ENCODE peak calls at places on chromosome 22, in six cellular contexts. F, H, P, Y, X and S are unnamed samples.
A peak's percentile ranks its signal among the peaks of the same experiment; 100 is the strongest.

GRCh38 chr22:44211946-44212930 is 31.5 kb downstream of the PARVG start:
- DNase-seq in F (no peak), H (peak; percentile 19), P (no peak), Y (peak; percentile 11), X (no peak), S (no peak)

GRCh38 chr22:40247976-40248375 is 70.3 kb downstream of the TNRC6B start:
- DNase-seq in F (no peak), H (no peak), P (no peak), Y (no peak), X (no peak), S (peak; percentile 84)

GRCh38 chr22:29157759-29158535 is 47.7 kb upstream of the EMID1 start:
- DNase-seq in F (no peak), H (no peak), P (peak; percentile 51), Y (no peak), X (no peak), S (no peak)

GRCh38 chr22:25852223-25852622 is 110.2 kb downstream of the MYO18B start:
- DNase-seq in F (no peak), H (no peak), P (no peak), Y (no peak), X (no peak), S (no peak)

GRCh38 chr22:38843716-38844660 is at the start of gene NPTXR:
- DNase-seq in F (peak; percentile 64), H (peak; percentile 77), P (peak; percentile 83), Y (peak; percentile 31), X (peak; percentile 47), S (no peak)

GRCh38 chr22:29912605-29913398 is 29.8 kb downstream of the MTMR3 start:
- DNase-seq in F (peak; percentile 29), H (no peak), P (no peak), Y (peak; percentile 93), X (no peak), S (no peak)

GRCh38 chr22:25702046-25702445 is 39.9 kb upstream of the MYO18B start:
- DNase-seq in F (no peak), H (no peak), P (no peak), Y (peak; percentile 29), X (peak; percentile 23), S (no peak)

GRCh38 chr22:50548046-50548912 is 2.6 kb downstream of the KLHDC7B start:
- DNase-seq in F (no peak), H (peak; percentile 93), P (no peak), Y (no peak), X (peak; percentile 86), S (peak; percentile 76)

GRCh38 chr22:50176850-50177536 is 6.5 kb downstream of the PANX2 start:
- DNase-seq in F (no peak), H (no peak), P (no peak), Y (no peak), X (no peak), S (no peak)

GRCh38 chr22:16824718-16825687 is at the start of gene XKR3:
- DNase-seq in F (no peak), H (no peak), P (no peak), Y (no peak), X (peak; percentile 27), S (peak; percentile 29)

GRCh38 chr22:29773233-29773632 is 6.1 kb downstream of the UQCR10 start:
- DNase-seq in F (peak; percentile 57), H (no peak), P (no peak), Y (peak; percentile 61), X (no peak), S (no peak)

GRCh38 chr22:48098243-48098935 is 1335.9 kb downstream of the TBC1D22A start:
- DNase-seq in F (no peak), H (peak; percentile 84), P (no peak), Y (no peak), X (peak; percentile 87), S (peak; percentile 57)

GRCh38 chr22:28930357-28931007 is 47.1 kb downstream of the ZNRF3 start:
- DNase-seq in F (no peak), H (no peak), P (no peak), Y (peak; percentile 21), X (no peak), S (no peak)

GRCh38 chr22:49726701-49727101 is 101.0 kb downstream of the BRD1 start:
- DNase-seq in F (no peak), H (no peak), P (no peak), Y (no peak), X (no peak), S (no peak)

GRCh38 chr22:49777569-49778250 is 50.0 kb downstream of the BRD1 start:
- DNase-seq in F (no peak), H (peak; percentile 33), P (no peak), Y (no peak), X (no peak), S (no peak)

GRCh38 chr22:46098525-46099475 is 51.5 kb upstream of the PPARA start:
- DNase-seq in F (no peak), H (no peak), P (no peak), Y (no peak), X (no peak), S (no peak)

GRCh38 chr22:46100401-46101105 is 49.8 kb upstream of the PPARA start:
- DNase-seq in F (no peak), H (no peak), P (peak; percentile 77), Y (no peak), X (no peak), S (no peak)

GRCh38 chr22:46097268-46097900 is 52.9 kb upstream of the PPARA start:
- DNase-seq in F (no peak), H (no peak), P (no peak), Y (no peak), X (no peak), S (no peak)

GRCh38 chr22:46102159-46102558 is 48.2 kb upstream of the PPARA start:
- DNase-seq in F (no peak), H (no peak), P (no peak), Y (no peak), X (no peak), S (no peak)

DNA sequence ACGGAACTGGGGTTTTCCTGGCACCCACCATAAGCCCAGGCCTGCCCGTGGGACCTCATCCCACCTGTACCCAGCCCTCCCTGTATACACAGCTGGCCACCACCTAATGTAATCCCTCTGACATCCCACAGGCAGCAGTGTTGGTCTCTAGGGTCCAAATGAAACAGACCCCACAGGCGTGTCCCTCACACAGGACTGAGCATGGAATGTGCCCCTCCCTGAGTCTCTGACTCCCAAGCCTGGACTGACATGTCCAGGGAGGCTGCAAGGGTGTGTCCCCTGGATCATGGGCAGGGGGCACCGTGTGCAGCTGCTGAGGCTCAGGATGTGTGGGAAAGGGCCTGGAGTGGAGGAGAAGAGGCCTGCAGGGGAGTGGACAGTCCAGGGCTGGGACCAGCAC is 50.6 kb upstream of the PPARA start:
- DNase-seq in F (no peak), H (no peak), P (no peak), Y (no peak), X (no peak), S (no peak)
- TF ChIP-seq CTCF in F (no peak), H (no peak), P (no peak), Y (no peak), X (no peak), S (no peak)

GRCh38 chr22:36571991-36572390 is 43.0 kb upstream of the EIF3D start:
- DNase-seq in F (no peak), H (no peak), P (no peak), Y (no peak), X (no peak), S (no peak)

GRCh38 chr22:36568846-36569245 is 39.9 kb upstream of the EIF3D start:
- DNase-seq in F (no peak), H (no peak), P (no peak), Y (no peak), X (no peak), S (no peak)

GRCh38 chr22:36566720-36567119 is 37.8 kb upstream of the EIF3D start:
- DNase-seq in F (no peak), H (no peak), P (no peak), Y (no peak), X (no peak), S (no peak)

GRCh38 chr22:36573815-36574350 is 44.9 kb upstream of the EIF3D start:
- DNase-seq in F (no peak), H (no peak), P (no peak), Y (no peak), X (no peak), S (no peak)

DNA sequence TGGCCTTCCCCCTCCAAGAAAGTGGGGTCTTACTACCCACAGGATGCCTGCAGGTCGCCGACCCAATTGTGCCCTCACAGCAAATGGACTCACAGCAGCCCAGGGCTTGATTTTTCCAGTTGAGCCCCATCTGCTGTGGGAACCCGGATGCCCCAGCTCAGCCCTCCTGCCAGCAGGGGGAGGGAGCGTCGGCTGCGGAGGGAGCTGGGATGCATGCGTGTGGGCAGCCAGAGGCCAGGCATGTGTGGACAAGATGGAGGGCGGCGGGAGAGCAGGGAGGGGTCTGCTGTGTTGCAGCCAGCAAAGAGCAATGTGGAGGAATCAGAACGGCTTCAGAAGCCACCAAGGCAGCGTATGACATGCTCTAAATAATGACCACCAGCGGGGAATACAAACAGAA is 41.0 kb upstream of the EIF3D start:
- DNase-seq in F (peak; percentile 49), H (no peak), P (no peak), Y (peak; percentile 27), X (no peak), S (no peak)
- TF ChIP-seq CTCF in F (peak; percentile 65), H (no peak), P (no peak), Y (peak; percentile 43), X (no peak), S (no peak)

GRCh38 chr22:31489632-31490495 is at the start of gene EIF4ENIF1:
- DNase-seq in F (peak; percentile 85), H (peak; percentile 95), P (peak; percentile 92), Y (peak; percentile 78), X (peak; percentile 97), S (peak; percentile 83)
- TF ChIP-seq CTCF in F (no peak), H (no peak), P (no peak), Y (no peak), X (no peak), S (no peak)

GRCh38 chr22:20964799-20965103 is 2.3 kb upstream of the AIFM3 start:
- DNase-seq in F (no peak), H (no peak), P (no peak), Y (no peak), X (no peak), S (peak; percentile 49)

GRCh38 chr22:20965888-20966855 is 883 bp upstream of the AIFM3 start:
- DNase-seq in F (no peak), H (peak; percentile 56), P (no peak), Y (no peak), X (no peak), S (no peak)

GRCh38 chr22:20964090-20964798 is 2.8 kb upstream of the AIFM3 start:
- DNase-seq in F (no peak), H (peak; percentile 20), P (no peak), Y (no peak), X (no peak), S (no peak)

GRCh38 chr22:20966883-20967696 is at the start of gene AIFM3:
- DNase-seq in F (no peak), H (no peak), P (no peak), Y (no peak), X (no peak), S (no peak)

DNA sequence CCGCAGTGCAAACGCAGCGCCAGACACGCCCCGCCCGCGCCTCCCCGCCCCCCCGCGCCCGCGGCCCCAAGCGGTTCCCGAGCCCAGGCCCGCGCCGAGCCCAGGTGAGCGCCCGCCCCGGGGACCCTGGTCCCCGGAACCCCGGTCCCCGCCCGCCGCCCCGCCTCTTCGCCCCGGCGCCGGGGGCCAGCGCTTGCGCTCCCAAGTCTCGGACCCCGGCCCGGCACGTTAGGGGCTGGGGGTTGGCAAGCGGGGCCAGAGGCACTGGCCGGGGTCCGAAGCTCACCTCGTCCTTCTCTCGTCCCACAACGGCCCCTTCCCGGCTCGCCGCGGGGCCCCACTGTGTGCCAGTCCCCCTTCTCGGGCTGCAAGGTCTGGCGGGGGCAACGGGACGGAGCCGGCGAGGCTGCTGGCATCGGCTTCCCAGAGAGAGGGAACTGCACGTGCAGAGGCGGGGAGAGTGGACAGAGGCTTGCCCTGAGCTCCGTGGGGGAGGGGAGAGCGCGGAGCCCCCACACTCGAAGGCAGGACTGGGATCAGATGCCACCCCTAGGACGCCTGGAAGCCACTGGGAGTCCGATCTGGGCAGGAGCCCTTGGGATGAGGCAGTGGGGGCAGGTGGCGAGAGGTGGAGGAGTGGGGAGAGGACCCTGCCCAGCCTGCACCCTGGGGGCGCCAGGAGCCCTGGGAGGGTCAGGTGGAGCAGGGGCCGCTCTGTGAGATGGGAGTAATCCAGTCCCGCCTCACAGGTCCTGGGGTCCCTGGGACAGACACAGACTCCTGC is 1.8 kb upstream of the AIFM3 start:
- DNase-seq in F (no peak), H (peak; percentile 85), P (no peak), Y (no peak), X (no peak), S (no peak)
- TF ChIP-seq CTCF in F (no peak), H (no peak), P (no peak), Y (no peak), X (no peak), S (no peak)